ENCODE peak calls at places on chromosomes 13 and 19, in eight cellular contexts. W, J, G, A, R, H, X and I are unnamed samples.

GRCh38 chr13:39451860-39452301 is 151.1 kb downstream of the LHFPL6 start:
- DNase-seq in G (no peak), J (no peak), A (no peak), X (peak), R (peak), H (no peak), W (no peak), I (no peak)

GRCh38 chr13:111484129-111484925 is 163.9 kb downstream of the TEX29 start:
- DNase-seq in A (no peak), W (no peak), H (no peak), X (no peak), J (no peak), G (peak), R (peak), I (peak)

GRCh38 chr13:50543767-50544166 is 299.7 kb downstream of the DLEU7 start:
- DNase-seq in A (no peak), X (no peak), J (no peak), R (no peak), G (no peak), W (no peak), H (no peak), I (no peak)

GRCh38 chr13:42215578-42216421 is 56.2 kb upstream of the AKAP11 start:
- DNase-seq in A (no peak), H (peak), W (no peak), G (peak), J (no peak), R (peak), X (peak), I (no peak)

GRCh38 chr13:32587774-32588165 is 1.5 kb downstream of the PDS5B start:
- DNase-seq in H (no peak), J (no peak), R (no peak), G (no peak), W (no peak), X (no peak), A (no peak), I (no peak)

GRCh38 chr13:36395280-36395679 is 37.0 kb upstream of the CCNA1 start:
- DNase-seq in W (no peak), X (peak), H (no peak), G (no peak), A (no peak), J (no peak), R (no peak), I (no peak)

GRCh38 chr13:21371011-21371410 is 88.1 kb downstream of the ZDHHC20 start:
- DNase-seq in W (no peak), J (no peak), G (no peak), X (no peak), A (no peak), R (no peak), H (no peak), I (no peak)

GRCh38 chr13:73411067-73411809 is 352.4 kb downstream of the KLF5 start:
- DNase-seq in G (no peak), A (no peak), X (no peak), W (no peak), J (no peak), R (no peak), H (no peak), I (no peak)

GRCh38 chr19:19170053-19170945 is at the start of gene MEF2B:
- DNase-seq in G (peak), R (peak), X (no peak), H (peak), A (peak), J (peak), W (peak), I (peak)

GRCh38 chr13:113548778-113549621 is 35.6 kb upstream of the TFDP1 start:
- DNase-seq in X (no peak), J (no peak), R (peak), G (no peak), A (peak), W (no peak), H (no peak), I (no peak)

GRCh38 chr19:18310966-18311365 is 11.9 kb downstream of the LSM4 start:
- DNase-seq in G (no peak), H (peak), J (no peak), W (no peak), R (no peak), X (no peak), A (no peak), I (no peak)

GRCh38 chr19:16166417-16166816 is 6.9 kb downstream of the CIB3 start:
- DNase-seq in R (no peak), A (no peak), G (no peak), W (no peak), J (no peak), H (no peak), X (no peak), I (no peak)

GRCh38 chr13:20711301-20712044 is 8.0 kb downstream of the IL17D start:
- DNase-seq in A (no peak), W (no peak), X (no peak), J (no peak), G (no peak), H (no peak), R (no peak), I (no peak)

GRCh38 chr13:110815471-110816204 is 99.2 kb downstream of the ANKRD10 start:
- DNase-seq in J (no peak), W (no peak), A (no peak), G (peak), H (no peak), X (no peak), R (no peak), I (no peak)

GRCh38 chr19:38253788-38254187 is 2.4 kb downstream of the PPP1R14A start:
- DNase-seq in H (no peak), G (no peak), J (no peak), W (no peak), R (no peak), A (no peak), X (no peak), I (no peak)

GRCh38 chr13:99987180-99988047 is 5.8 kb downstream of the ZIC2 start:
- DNase-seq in X (no peak), H (no peak), A (no peak), W (no peak), J (no peak), R (no peak), G (no peak), I (no peak)

GRCh38 chr13:48783181-48783630 is 129.5 kb downstream of the CYSLTR2 start:
- DNase-seq in W (no peak), A (peak), X (peak), H (no peak), G (peak), R (peak), J (no peak), I (no peak)

GRCh38 chr13:95745752-95746151 is 68.8 kb downstream of the DNAJC3 start:
- DNase-seq in R (no peak), X (no peak), J (no peak), W (no peak), G (peak), A (no peak), H (no peak), I (no peak)

GRCh38 chr13:37701972-37702371 is 103.4 kb upstream of the POSTN start:
- DNase-seq in W (no peak), R (peak), H (no peak), G (no peak), A (no peak), J (no peak), X (no peak), I (no peak)

GRCh38 chr19:24078688-24079087 is 8.3 kb upstream of the ZNF254 start:
- DNase-seq in J (no peak), G (no peak), W (no peak), X (no peak), R (no peak), H (no peak), A (no peak), I (peak)

GRCh38 chr19:27691991-27692390 is 1521.0 kb downstream of the UQCRFS1 start:
- DNase-seq in G (no peak), J (no peak), X (no peak), W (no peak), H (no peak), R (no peak), A (no peak), I (no peak)

GRCh38 chr13:32135655-32136054 is 104.1 kb downstream of the FRY start:
- DNase-seq in W (no peak), X (no peak), R (no peak), A (no peak), G (no peak), H (no peak), J (no peak), I (no peak)

GRCh38 chr19:12779162-12779993 is 4.0 kb upstream of the HOOK2 start:
- DNase-seq in H (no peak), G (peak), R (peak), A (peak), W (no peak), X (peak), J (no peak), I (peak)

GRCh38 chr19:958967-959685 is 25.0 kb upstream of the WDR18 start:
- DNase-seq in G (no peak), H (no peak), W (peak), A (no peak), R (no peak), J (no peak), X (no peak), I (no peak)

GRCh38 chr19:46860846-46861690 is at the start of gene ARHGAP35:
- DNase-seq in A (peak), H (peak), J (peak), R (peak), G (no peak), W (peak), X (no peak), I (no peak)

GRCh38 chr19:48630289-48631036 is 6.7 kb downstream of the DBP start:
- DNase-seq in H (no peak), J (no peak), A (peak), G (no peak), X (no peak), R (peak), W (peak), I (no peak)

GRCh38 chr13:95629071-95629470 is 15.4 kb downstream of the DZIP1 start:
- DNase-seq in R (no peak), W (no peak), J (no peak), A (no peak), H (no peak), X (no peak), G (no peak), I (no peak)